ENCODE peak calls at places on chromosomes 7 and 10, in seven cellular contexts. G is AG04450, Z is astrocyte of the spinal cord, Q is cardiac fibroblast, R is right cardiac atrium, D is A549, S is HCT116. V is an unnamed sample.

GRCh38 chr10:19767876-19768275 is 48.4 kb upstream of the PLXDC2 start:
- DNase-seq in G (no peak), Z (no peak), Q (no peak), R (no peak), D (no peak), S (no peak), V (no peak)

GRCh38 chr10:129894721-129895120 is 69.4 kb downstream of the EBF3 start:
- DNase-seq in G (no peak), Z (no peak), Q (no peak), R (no peak), D (no peak), S (no peak), V (no peak)

GRCh38 chr7:26201261-26202018 is at the start of gene CBX3:
- DNase-seq in G (peak; percentile 33), Z (no peak), Q (peak; percentile 87), R (peak; percentile 95), D (peak; percentile 63), S (peak; percentile 69), V (peak; percentile 73)

GRCh38 chr10:92267343-92267742 is 23.5 kb downstream of the CPEB3 start:
- DNase-seq in G (no peak), Z (no peak), Q (no peak), R (no peak), D (no peak), S (no peak), V (no peak)

GRCh38 chr10:122126763-122127659 is 138.0 kb downstream of the TACC2 start:
- DNase-seq in G (peak; percentile 89), Z (peak; percentile 94), Q (peak; percentile 89), R (peak; percentile 60), D (peak; percentile 72), S (peak; percentile 58), V (peak; percentile 93)

GRCh38 chr7:21542891-21543527 is at the start of gene DNAH11:
- DNase-seq in G (no peak), Z (peak; percentile 19), Q (peak; percentile 7), R (peak; percentile 64), D (peak; percentile 40), S (no peak), V (no peak)

GRCh38 chr10:117543245-117543998 is 876 bp downstream of the EMX2 start:
- DNase-seq in G (no peak), Z (no peak), Q (peak; percentile 17), R (peak; percentile 72), D (no peak), S (no peak), V (peak; percentile 52)

GRCh38 chr7:36037121-36037662 is 115.9 kb upstream of the EEPD1 start:
- DNase-seq in G (no peak), Z (peak; percentile 82), Q (peak; percentile 96), R (peak; percentile 85), D (peak; percentile 66), S (no peak), V (peak; percentile 66)

GRCh38 chr10:132850896-132851295 is 64.9 kb upstream of the NKX6-2 start:
- DNase-seq in G (no peak), Z (no peak), Q (no peak), R (no peak), D (no peak), S (no peak), V (no peak)

GRCh38 chr7:130945411-130945811 is 211.4 kb upstream of the KLF14 start:
- DNase-seq in G (no peak), Z (no peak), Q (no peak), R (no peak), D (no peak), S (no peak), V (no peak)

GRCh38 chr7:130943336-130943901 is 209.4 kb upstream of the KLF14 start:
- DNase-seq in G (peak; percentile 82), Z (peak; percentile 82), Q (peak; percentile 76), R (no peak), D (peak; percentile 52), S (no peak), V (peak; percentile 74)

GRCh38 chr7:130946110-130946509 is 212.1 kb upstream of the KLF14 start:
- DNase-seq in G (no peak), Z (no peak), Q (no peak), R (peak; percentile 35), D (no peak), S (no peak), V (no peak)

GRCh38 chr7:130943981-130944380 is 210.0 kb upstream of the KLF14 start:
- DNase-seq in G (no peak), Z (peak; percentile 36), Q (no peak), R (no peak), D (no peak), S (no peak), V (no peak)

GRCh38 chr7:130944997-130945396 is 211.0 kb upstream of the KLF14 start:
- DNase-seq in G (no peak), Z (no peak), Q (no peak), R (no peak), D (no peak), S (no peak), V (no peak)
- H3K4me3 ChIP-seq in G (no peak overlapping the region), Z (no peak overlapping the region), Q (no peak overlapping the region), R (no peak overlapping the region), D (no peak overlapping the region), S (no peak overlapping the region), V (no peak overlapping the region)

GRCh38 chr10:96513686-96514551 is at the start of gene TLL2:
- DNase-seq in G (peak; percentile 66), Z (peak; percentile 93), Q (peak; percentile 90), R (peak; percentile 96), D (peak; percentile 85), S (peak; percentile 59), V (peak; percentile 86)

GRCh38 chr10:96512997-96513685 is 585 bp downstream of the TLL2 start:
- DNase-seq in G (no peak), Z (peak; percentile 33), Q (peak; percentile 25), R (peak; percentile 66), D (peak; percentile 16), S (no peak), V (peak; percentile 34)

GRCh38 chr10:96511044-96511945 is 2.4 kb downstream of the TLL2 start:
- DNase-seq in G (no peak), Z (peak; percentile 26), Q (peak; percentile 6), R (no peak), D (peak; percentile 68), S (peak; percentile 31), V (peak; percentile 33)

GRCh38 chr10:96509017-96509641 is 4.6 kb downstream of the TLL2 start:
- DNase-seq in G (no peak), Z (peak; percentile 96), Q (no peak), R (no peak), D (no peak), S (no peak), V (peak; percentile 77)

GRCh38 chr10:96512524-96512991 is 1.2 kb downstream of the TLL2 start:
- DNase-seq in G (no peak), Z (peak; percentile 19), Q (peak; percentile 24), R (peak; percentile 70), D (no peak), S (no peak), V (peak; percentile 9)
- H3K4me3 ChIP-seq in G (peak overlapping the region; percentile 61), Z (peak overlapping the region; percentile 47), Q (peak overlapping the region; percentile 55), R (peak overlapping the region; percentile 54), D (peak overlapping the region; percentile 56), S (no peak overlapping the region), V (peak overlapping the region; percentile 57)

GRCh38 chr7:30502470-30503251 is 2.0 kb downstream of the GGCT start:
- DNase-seq in G (no peak), Z (no peak), Q (no peak), R (no peak), D (no peak), S (no peak), V (no peak)
- H3K4me3 ChIP-seq in G (no peak overlapping the region), Z (no peak overlapping the region), Q (no peak overlapping the region), R (no peak overlapping the region), D (no peak overlapping the region), S (peak overlapping the region; percentile 68), V (no peak overlapping the region)

DNA sequence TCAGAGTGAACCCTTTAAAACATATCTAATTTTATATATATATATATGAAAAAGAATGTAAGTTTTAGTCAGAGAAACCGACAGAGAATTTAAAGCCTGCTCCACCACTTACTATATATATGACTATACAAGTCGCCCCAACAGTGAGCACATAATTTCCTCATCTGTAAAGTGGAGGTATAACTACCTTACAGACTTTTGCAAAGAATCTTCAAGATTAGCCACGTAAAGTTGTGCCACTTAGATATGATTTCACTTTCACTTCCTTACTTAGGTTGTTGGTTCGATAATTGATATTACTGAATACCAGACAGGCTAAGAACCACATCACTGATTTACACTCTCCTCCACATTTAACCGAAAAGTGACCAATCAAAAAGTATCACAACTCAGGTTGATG is 94.7 kb downstream of the PDE1C start:
- DNase-seq in G (no peak), Z (no peak), Q (no peak), R (no peak), D (no peak), S (no peak), V (no peak)
- H3K4me3 ChIP-seq in G (no peak overlapping the region), Z (no peak overlapping the region), Q (no peak overlapping the region), R (no peak overlapping the region), D (no peak overlapping the region), S (no peak overlapping the region), V (no peak overlapping the region)

DNA sequence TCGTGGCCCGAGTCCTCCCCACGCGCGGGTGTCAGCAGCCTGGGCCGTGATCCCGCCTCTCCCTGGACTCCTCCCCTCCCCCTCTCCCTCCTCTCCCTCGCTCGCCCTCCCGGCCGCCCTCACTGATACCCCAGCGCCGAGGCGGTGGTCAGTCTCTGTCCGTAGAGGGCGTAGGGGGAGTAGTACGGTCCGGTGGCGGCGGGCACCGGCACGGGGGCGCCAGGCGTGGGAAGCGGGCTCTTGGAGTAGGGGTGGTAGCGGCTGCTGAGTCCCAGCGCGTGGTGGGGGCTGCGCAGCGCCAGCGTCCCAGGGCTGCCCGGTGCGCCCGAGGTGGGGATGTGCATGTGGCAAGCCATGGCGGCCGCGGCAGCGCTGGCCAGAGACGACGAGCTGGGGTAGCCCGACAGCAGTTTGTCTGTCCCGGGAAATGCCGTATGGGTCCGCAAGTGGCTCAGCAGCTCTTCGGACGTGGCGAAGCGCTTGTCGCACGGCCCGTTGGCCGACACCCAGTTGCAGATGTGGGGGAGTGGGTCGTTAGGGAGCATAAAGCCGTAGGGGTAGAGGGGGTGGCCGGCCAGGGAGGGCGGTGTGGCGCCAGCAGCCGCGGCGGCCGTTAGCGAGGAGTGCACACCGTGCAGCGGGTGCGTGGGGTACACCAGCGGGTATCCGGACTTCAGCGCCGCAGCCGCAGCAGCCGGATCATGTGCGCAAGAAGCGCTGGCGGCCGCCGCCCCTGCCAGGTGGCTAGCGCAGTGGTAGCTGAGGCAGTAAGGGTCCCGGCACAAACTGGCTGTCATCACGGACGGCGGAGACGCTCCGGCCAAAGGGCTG is 2.7 kb downstream of the ZNF503 start:
- DNase-seq in G (no peak), Z (peak; percentile 46), Q (peak; percentile 50), R (peak; percentile 71), D (no peak), S (no peak), V (peak; percentile 37)
- H3K4me3 ChIP-seq in G (peak overlapping the region; percentile 100), Z (peak overlapping the region; percentile 99), Q (peak overlapping the region; percentile 95), R (peak overlapping the region; percentile 82), D (no peak overlapping the region), S (peak overlapping the region; percentile 93), V (peak overlapping the region; percentile 99)

DNA sequence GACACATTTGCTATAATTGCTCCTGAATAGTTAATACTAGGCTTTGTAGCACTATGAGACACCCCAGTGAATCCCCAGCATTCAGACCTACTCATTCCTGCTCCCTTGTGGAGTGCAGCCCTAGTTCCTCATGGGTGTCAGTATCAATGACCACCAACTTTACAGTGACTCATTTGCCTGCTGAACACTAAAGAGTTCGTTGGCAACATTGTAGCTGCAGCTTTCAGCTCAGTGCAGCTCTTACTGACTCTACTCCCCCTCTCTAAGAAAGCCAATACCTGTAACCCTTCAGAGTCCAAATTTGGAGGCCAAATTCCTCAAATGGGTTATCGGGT is 127.1 kb upstream of the MTPN start:
- DNase-seq in G (no peak), Z (no peak), Q (no peak), R (no peak), D (no peak), S (no peak), V (no peak)
- H3K4me3 ChIP-seq in G (no peak overlapping the region), Z (no peak overlapping the region), Q (no peak overlapping the region), R (no peak overlapping the region), D (no peak overlapping the region), S (no peak overlapping the region), V (no peak overlapping the region)

V was measured in AG10803.